ENCODE peak calls at places on chromosomes 16 and 17, in six cellular contexts. B, W, M, Y, P and C are unnamed samples.

GRCh38 chr16:1345651-1346421 is 5.8 kb downstream of the TSR3 start:
- DNase-seq in Y (no peak), W (no peak), B (no peak), M (no peak), P (no peak), C (peak; percentile 44)

GRCh38 chr17:69336580-69336979 is 9.6 kb upstream of the ABCA5 start:
- DNase-seq in M (no peak), B (no peak), W (no peak), Y (no peak), P (no peak), C (no peak)

GRCh38 chr16:4176794-4177438 is 60.7 kb upstream of the ADCY9 start:
- DNase-seq in M (no peak), P (peak; percentile 45), W (peak; percentile 8), B (peak; percentile 77), Y (no peak), C (no peak)

GRCh38 chr16:28925386-28926228 is 569 bp upstream of the RABEP2 start:
- DNase-seq in P (peak; percentile 43), W (peak; percentile 86), Y (no peak), M (peak; percentile 75), B (peak; percentile 71), C (peak; percentile 91)

GRCh38 chr16:370980-371728 is 816 bp upstream of the MRPL28 start:
- DNase-seq in M (peak; percentile 36), Y (no peak), P (no peak), B (no peak), W (no peak), C (no peak)

GRCh38 chr16:3020247-3020603 is at the start of gene TNFRSF12A:
- DNase-seq in P (peak; percentile 43), Y (peak; percentile 14), M (peak; percentile 79), B (peak; percentile 89), W (peak; percentile 84), C (peak; percentile 92)

GRCh38 chr17:8794636-8795035 is 4.5 kb downstream of the MFSD6L start:
- DNase-seq in P (no peak), B (no peak), Y (no peak), M (no peak), W (no peak), C (no peak)

GRCh38 chr16:56357765-56358322 is 67.5 kb downstream of the AMFR start:
- DNase-seq in P (no peak), M (no peak), B (no peak), W (no peak), Y (no peak), C (peak; percentile 63)

GRCh38 chr17:1626333-1626732 is 2.3 kb downstream of the SLC43A2 start:
- DNase-seq in P (no peak), Y (no peak), W (no peak), B (no peak), M (no peak), C (no peak)

GRCh38 chr17:69607162-69607834 is 192.8 kb downstream of the MAP2K6 start:
- DNase-seq in W (peak; percentile 84), M (peak; percentile 72), B (peak; percentile 57), P (peak; percentile 40), Y (peak; percentile 29), C (peak; percentile 86)

GRCh38 chr16:19460397-19460796 is 42.7 kb downstream of the TMC5 start:
- DNase-seq in M (no peak), Y (no peak), W (no peak), P (no peak), B (no peak), C (no peak)

GRCh38 chr16:72945081-72945480 is 102.8 kb downstream of the ZFHX3 start:
- DNase-seq in M (no peak), P (no peak), B (no peak), Y (no peak), W (no peak), C (no peak)

GRCh38 chr17:76495663-76496400 is 5.4 kb downstream of the RHBDF2 start:
- DNase-seq in Y (no peak), M (no peak), B (no peak), W (no peak), P (no peak), C (no peak)